ENCODE peak calls at places on chromosome 12, in six cellular contexts. One of them, this sample, is unnamed.

GRCh38 chr12:53464685-53465084 is 12.8 kb downstream of the PCBP2 start:
- ATAC-seq in A549: peak
- ATAC-seq in GM12878: no peak
- ATAC-seq in K562: no peak
- ATAC-seq in HepG2: peak
- ATAC-seq in upper lobe of left lung: no peak
- ATAC-seq in this sample: no peak

GRCh38 chr12:93198086-93198485 is 179.6 kb upstream of the NUDT4 start:
- ATAC-seq in A549: peak
- ATAC-seq in GM12878: no peak
- ATAC-seq in K562: no peak
- ATAC-seq in HepG2: peak
- ATAC-seq in upper lobe of left lung: no peak
- ATAC-seq in this sample: no peak

GRCh38 chr12:112163056-112163455 is 37.7 kb downstream of the TRAFD1 start:
- ATAC-seq in A549: peak
- ATAC-seq in GM12878: no peak
- ATAC-seq in K562: no peak
- ATAC-seq in HepG2: no peak
- ATAC-seq in upper lobe of left lung: no peak
- ATAC-seq in this sample: no peak

GRCh38 chr12:85874064-85874463 is at the start of gene NTS:
- ATAC-seq in A549: peak
- ATAC-seq in GM12878: peak
- ATAC-seq in K562: no peak
- ATAC-seq in HepG2: no peak
- ATAC-seq in upper lobe of left lung: no peak
- ATAC-seq in this sample: no peak

GRCh38 chr12:4892418-4892817 is 17.3 kb upstream of the KCNA1 start:
- ATAC-seq in A549: no peak
- ATAC-seq in GM12878: no peak
- ATAC-seq in K562: no peak
- ATAC-seq in HepG2: no peak
- ATAC-seq in upper lobe of left lung: no peak
- ATAC-seq in this sample: no peak

GRCh38 chr12:101908395-101908794 is 31.0 kb downstream of the DRAM1 start:
- ATAC-seq in A549: no peak
- ATAC-seq in GM12878: no peak
- ATAC-seq in K562: no peak
- ATAC-seq in HepG2: no peak
- ATAC-seq in upper lobe of left lung: peak
- ATAC-seq in this sample: no peak

GRCh38 chr12:94807951-94808350 is 157.6 kb upstream of the TMCC3 start:
- ATAC-seq in A549: no peak
- ATAC-seq in GM12878: no peak
- ATAC-seq in K562: no peak
- ATAC-seq in HepG2: no peak
- ATAC-seq in upper lobe of left lung: no peak
- ATAC-seq in this sample: no peak

GRCh38 chr12:68636268-68636667 is 25.6 kb downstream of the RAP1B start:
- ATAC-seq in A549: peak
- ATAC-seq in GM12878: no peak
- ATAC-seq in K562: peak
- ATAC-seq in HepG2: peak
- ATAC-seq in upper lobe of left lung: peak
- ATAC-seq in this sample: no peak

GRCh38 chr12:15651381-15651780 is 137.8 kb downstream of the EPS8 start:
- ATAC-seq in A549: no peak
- ATAC-seq in GM12878: no peak
- ATAC-seq in K562: no peak
- ATAC-seq in HepG2: no peak
- ATAC-seq in upper lobe of left lung: no peak
- ATAC-seq in this sample: no peak

GRCh38 chr12:2501464-2502181 is 293.1 kb upstream of the FKBP4 start:
- ATAC-seq in A549: no peak
- ATAC-seq in GM12878: no peak
- ATAC-seq in K562: no peak
- ATAC-seq in HepG2: no peak
- ATAC-seq in upper lobe of left lung: no peak
- ATAC-seq in this sample: peak

GRCh38 chr12:119998471-119999245 is 9.6 kb downstream of the BICDL1 start:
- ATAC-seq in A549: no peak
- ATAC-seq in GM12878: no peak
- ATAC-seq in K562: no peak
- ATAC-seq in HepG2: peak
- ATAC-seq in upper lobe of left lung: no peak
- ATAC-seq in this sample: no peak

GRCh38 chr12:121128908-121129704 is 3.6 kb upstream of the P2RX7 start:
- ATAC-seq in A549: peak
- ATAC-seq in GM12878: peak
- ATAC-seq in K562: peak
- ATAC-seq in HepG2: peak
- ATAC-seq in upper lobe of left lung: peak
- ATAC-seq in this sample: peak

GRCh38 chr12:1041478-1041877 is 50.5 kb downstream of the ERC1 start:
- ATAC-seq in A549: no peak
- ATAC-seq in GM12878: no peak
- ATAC-seq in K562: no peak
- ATAC-seq in HepG2: no peak
- ATAC-seq in upper lobe of left lung: no peak
- ATAC-seq in this sample: no peak

GRCh38 chr12:52349196-52349595 is 18.1 kb downstream of the KRT85 start:
- ATAC-seq in A549: no peak
- ATAC-seq in GM12878: peak
- ATAC-seq in K562: no peak
- ATAC-seq in HepG2: no peak
- ATAC-seq in upper lobe of left lung: no peak
- ATAC-seq in this sample: no peak

GRCh38 chr12:118682656-118683055 is 298.7 kb upstream of the SRRM4 start:
- ATAC-seq in A549: no peak
- ATAC-seq in GM12878: peak
- ATAC-seq in K562: no peak
- ATAC-seq in HepG2: no peak
- ATAC-seq in upper lobe of left lung: no peak
- ATAC-seq in this sample: no peak

DNA sequence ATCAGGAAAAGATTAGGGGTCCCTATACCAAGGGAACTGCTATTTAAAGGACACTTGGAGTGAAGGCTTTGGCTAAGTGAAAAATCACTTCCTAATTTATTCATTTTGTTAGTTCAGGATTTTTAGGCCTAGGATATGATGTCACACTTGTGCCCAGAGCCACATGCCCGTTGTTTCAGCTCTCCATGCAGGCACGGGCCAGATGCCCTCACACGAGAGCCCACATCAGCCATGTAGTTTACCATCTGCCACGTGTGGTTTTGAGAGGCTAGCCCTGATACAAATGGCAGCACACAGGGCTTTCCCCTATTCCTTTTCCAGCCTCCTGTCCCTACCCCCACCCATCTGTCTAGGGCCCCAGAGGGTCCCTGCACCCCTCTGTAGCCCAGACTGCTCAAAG is 11.9 kb upstream of the LRP1-AS start:
- ATAC-seq in A549: no peak
- ATAC-seq in GM12878: no peak
- ATAC-seq in K562: no peak
- ATAC-seq in HepG2: no peak
- ATAC-seq in upper lobe of left lung: no peak
- ATAC-seq in this sample: peak
- TF ChIP-seq EP300 in A549: no peak
- TF ChIP-seq EP300 in GM12878: no peak
- TF ChIP-seq EP300 in K562: no peak
- TF ChIP-seq EP300 in HepG2: no peak
- TF ChIP-seq EP300 in upper lobe of left lung: no peak
- TF ChIP-seq EP300 in this sample: no peak

GRCh38 chr12:89225808-89226368 is 126.4 kb downstream of the DUSP6 start:
- ATAC-seq in A549: peak
- ATAC-seq in GM12878: peak
- ATAC-seq in K562: no peak
- ATAC-seq in HepG2: no peak
- ATAC-seq in upper lobe of left lung: peak
- ATAC-seq in this sample: peak
- TF ChIP-seq EP300 in A549: no peak
- TF ChIP-seq EP300 in GM12878: no peak
- TF ChIP-seq EP300 in K562: no peak
- TF ChIP-seq EP300 in HepG2: no peak
- TF ChIP-seq EP300 in upper lobe of left lung: no peak
- TF ChIP-seq EP300 in this sample: no peak

GRCh38 chr12:122192441-122192840 is 9.5 kb downstream of the LRRC43 start:
- ATAC-seq in A549: no peak
- ATAC-seq in GM12878: no peak
- ATAC-seq in K562: no peak
- ATAC-seq in HepG2: no peak
- ATAC-seq in upper lobe of left lung: no peak
- ATAC-seq in this sample: no peak

GRCh38 chr12:122190842-122191668 is 8.1 kb downstream of the LRRC43 start:
- ATAC-seq in A549: peak
- ATAC-seq in GM12878: peak
- ATAC-seq in K562: peak
- ATAC-seq in HepG2: peak
- ATAC-seq in upper lobe of left lung: peak
- ATAC-seq in this sample: no peak

GRCh38 chr12:122185494-122186082 is 2.7 kb downstream of the LRRC43 start:
- ATAC-seq in A549: no peak
- ATAC-seq in GM12878: no peak
- ATAC-seq in K562: no peak
- ATAC-seq in HepG2: peak
- ATAC-seq in upper lobe of left lung: no peak
- ATAC-seq in this sample: no peak

GRCh38 chr12:122187466-122187865 is 4.5 kb downstream of the LRRC43 start:
- ATAC-seq in A549: no peak
- ATAC-seq in GM12878: no peak
- ATAC-seq in K562: no peak
- ATAC-seq in HepG2: no peak
- ATAC-seq in upper lobe of left lung: no peak
- ATAC-seq in this sample: no peak

GRCh38 chr12:122189626-122190475 is 6.9 kb downstream of the LRRC43 start:
- ATAC-seq in A549: no peak
- ATAC-seq in GM12878: no peak
- ATAC-seq in K562: no peak
- ATAC-seq in HepG2: peak
- ATAC-seq in upper lobe of left lung: no peak
- ATAC-seq in this sample: no peak
- TF ChIP-seq EP300 in A549: no peak
- TF ChIP-seq EP300 in GM12878: no peak
- TF ChIP-seq EP300 in K562: no peak
- TF ChIP-seq EP300 in HepG2: no peak
- TF ChIP-seq EP300 in upper lobe of left lung: no peak
- TF ChIP-seq EP300 in this sample: no peak

DNA sequence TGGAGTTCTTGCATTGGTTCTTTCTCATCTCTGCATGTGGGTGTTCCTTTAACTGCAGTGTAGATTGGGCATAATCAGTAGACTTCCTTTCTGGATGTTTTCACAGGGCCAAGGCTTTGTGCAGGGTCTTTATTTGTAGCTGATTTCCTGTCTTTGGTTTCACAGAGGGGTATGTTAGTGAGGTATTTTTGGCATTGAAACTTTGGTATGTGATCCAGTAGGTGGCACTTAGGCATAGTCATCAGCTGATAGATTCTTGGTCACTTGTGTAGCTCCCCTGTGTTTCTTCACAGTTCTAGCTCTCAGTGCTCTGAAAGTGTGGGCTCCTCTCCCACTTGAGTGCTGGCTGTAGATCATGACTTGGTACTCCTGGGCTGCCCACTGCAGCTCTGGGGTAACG is 52.7 kb upstream of the LMO3 start:
- ATAC-seq in A549: no peak
- ATAC-seq in GM12878: no peak
- ATAC-seq in K562: no peak
- ATAC-seq in HepG2: no peak
- ATAC-seq in upper lobe of left lung: no peak
- ATAC-seq in this sample: no peak
- TF ChIP-seq EP300 in A549: no peak
- TF ChIP-seq EP300 in GM12878: no peak
- TF ChIP-seq EP300 in K562: no peak
- TF ChIP-seq EP300 in HepG2: no peak
- TF ChIP-seq EP300 in upper lobe of left lung: no peak
- TF ChIP-seq EP300 in this sample: no peak

DNA sequence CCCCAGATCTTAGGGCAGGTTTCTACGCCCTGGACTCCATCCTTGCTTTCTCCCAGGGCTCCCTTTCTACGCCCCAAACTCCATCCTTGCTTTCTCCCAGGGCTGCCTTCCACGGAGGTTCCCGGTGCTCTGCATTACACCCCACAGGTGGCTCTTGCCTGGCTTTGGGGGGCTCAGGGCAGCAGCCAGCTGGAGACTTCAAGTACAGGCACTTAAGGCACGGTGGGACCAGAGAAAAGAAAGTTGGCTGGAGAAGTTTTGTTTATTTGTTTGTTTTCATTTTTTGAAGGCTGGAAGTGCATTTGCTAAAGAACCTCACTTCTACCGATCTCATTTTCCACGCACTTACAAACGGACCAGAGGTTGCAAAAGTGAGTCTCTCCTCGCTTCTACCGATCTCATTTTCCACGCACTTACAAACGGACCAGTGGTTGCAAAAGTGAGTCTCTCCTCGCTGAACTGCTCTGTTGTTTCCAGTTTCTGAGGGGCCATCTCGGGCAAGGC is 103.8 kb upstream of the MED13L start:
- ATAC-seq in A549: no peak
- ATAC-seq in GM12878: no peak
- ATAC-seq in K562: no peak
- ATAC-seq in HepG2: no peak
- ATAC-seq in upper lobe of left lung: no peak
- ATAC-seq in this sample: no peak
- TF ChIP-seq EP300 in A549: no peak
- TF ChIP-seq EP300 in GM12878: no peak
- TF ChIP-seq EP300 in K562: no peak
- TF ChIP-seq EP300 in HepG2: no peak
- TF ChIP-seq EP300 in upper lobe of left lung: no peak
- TF ChIP-seq EP300 in this sample: no peak

GRCh38 chr12:39296496-39296895 is 146.4 kb downstream of the KIF21A start:
- ATAC-seq in A549: no peak
- ATAC-seq in GM12878: no peak
- ATAC-seq in K562: no peak
- ATAC-seq in HepG2: no peak
- ATAC-seq in upper lobe of left lung: no peak
- ATAC-seq in this sample: no peak

GRCh38 chr12:39297946-39298345 is 145.0 kb downstream of the KIF21A start:
- ATAC-seq in A549: no peak
- ATAC-seq in GM12878: no peak
- ATAC-seq in K562: no peak
- ATAC-seq in HepG2: no peak
- ATAC-seq in upper lobe of left lung: no peak
- ATAC-seq in this sample: no peak

GRCh38 chr12:39292125-39292630 is 150.7 kb downstream of the KIF21A start:
- ATAC-seq in A549: no peak
- ATAC-seq in GM12878: no peak
- ATAC-seq in K562: no peak
- ATAC-seq in HepG2: no peak
- ATAC-seq in upper lobe of left lung: no peak
- ATAC-seq in this sample: no peak

DNA sequence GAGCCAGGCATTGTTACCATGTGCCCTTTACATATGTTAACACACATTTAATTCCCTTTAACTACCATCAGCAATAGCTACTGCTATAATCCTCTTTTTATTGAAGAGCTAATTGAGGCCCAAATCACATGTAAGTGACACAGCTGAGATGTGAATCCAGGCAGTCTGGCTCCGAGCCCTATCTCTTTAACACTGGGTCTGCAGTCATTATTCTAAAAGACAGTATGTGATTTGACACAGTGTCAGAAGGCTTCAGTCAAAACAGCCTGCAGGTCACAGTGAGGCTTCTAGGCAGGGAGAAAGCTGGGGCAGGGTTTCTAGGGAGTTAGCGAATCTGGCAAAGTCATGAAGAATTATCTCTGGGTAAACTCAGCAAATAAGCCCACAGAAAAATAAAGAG is 148.2 kb downstream of the KIF21A start:
- ATAC-seq in A549: no peak
- ATAC-seq in GM12878: no peak
- ATAC-seq in K562: no peak
- ATAC-seq in HepG2: no peak
- ATAC-seq in upper lobe of left lung: no peak
- ATAC-seq in this sample: no peak
- TF ChIP-seq EP300 in A549: no peak
- TF ChIP-seq EP300 in GM12878: no peak
- TF ChIP-seq EP300 in K562: no peak
- TF ChIP-seq EP300 in HepG2: no peak
- TF ChIP-seq EP300 in upper lobe of left lung: no peak
- TF ChIP-seq EP300 in this sample: no peak

This sample was measured in gastroesophageal sphincter.